ENCODE peak calls at places on chromosomes 12 and 14, in four cellular contexts. I is HCT116, D is K562, K is HepG2. P is an unnamed sample. For H3K9me3, the result is how much of the 10 kb centered on the place peaks cover.

GRCh38 chr14:92863281-92863680 is 59.7 kb upstream of the CHGA start:
- DNase-seq in K (no peak), D (no peak), I (no peak), P (no peak)

GRCh38 chr12:46492471-46493351 is 120.1 kb upstream of the SLC38A2 start:
- DNase-seq in D (no peak), I (peak), K (peak), P (peak)

GRCh38 chr14:38521591-38521990 is 265.7 kb upstream of the CLEC14A start:
- DNase-seq in I (no peak), D (no peak), K (no peak), P (no peak)

GRCh38 chr12:124369055-124369900 is 74.4 kb downstream of the RFLNA start:
- DNase-seq in I (no peak), D (no peak), K (peak), P (no peak)

GRCh38 chr12:18546399-18546798 is 191.4 kb downstream of the PLCZ1 start:
- DNase-seq in I (no peak), D (no peak), K (peak), P (no peak)

GRCh38 chr12:50220357-50221061 is 53.3 kb upstream of the CERS5 start:
- DNase-seq in D (no peak), I (no peak), K (no peak), P (no peak)

GRCh38 chr14:80136358-80136757 is 74.9 kb downstream of the DIO2 start:
- DNase-seq in D (no peak), I (no peak), K (no peak), P (no peak)

GRCh38 chr12:10236720-10237119 is 24.0 kb downstream of the GABARAPL1 start:
- DNase-seq in I (no peak), K (no peak), D (no peak), P (no peak)

GRCh38 chr12:11746024-11746771 is 96.7 kb downstream of the ETV6 start:
- DNase-seq in D (no peak), K (no peak), I (no peak), P (peak)

GRCh38 chr14:101558739-101559240 is 2.5 kb upstream of the DIO3 start:
- DNase-seq in D (no peak), K (no peak), I (no peak), P (no peak)

GRCh38 chr14:101560534-101561113 is 671 bp upstream of the DIO3 start:
- DNase-seq in I (no peak), K (no peak), D (no peak), P (no peak)

GRCh38 chr14:101561145-101561896 is at the start of gene DIO3:
- DNase-seq in D (no peak), I (peak), K (no peak), P (no peak)

GRCh38 chr14:101559250-101559623 is 2.1 kb upstream of the DIO3 start:
- DNase-seq in I (no peak), K (no peak), D (no peak), P (no peak)

GRCh38 chr14:101559624-101560533 is 1.4 kb upstream of the DIO3 start:
- DNase-seq in I (no peak), D (no peak), K (no peak), P (no peak)
- TF ChIP-seq TCF7L2 in I (no peak), D (no peak), K (no peak), P (no peak)

GRCh38 chr12:130444986-130445385 is 107.3 kb downstream of the PIWIL1 start:
- DNase-seq in K (no peak), D (no peak), I (no peak), P (no peak)

GRCh38 chr12:130441771-130442760 is 104.4 kb downstream of the PIWIL1 start:
- DNase-seq in D (no peak), K (no peak), I (no peak), P (no peak)

GRCh38 chr12:130447655-130447965 is 109.9 kb downstream of the PIWIL1 start:
- DNase-seq in K (no peak), I (no peak), D (no peak), P (no peak)

GRCh38 chr12:130446846-130447654 is 109.4 kb downstream of the PIWIL1 start:
- DNase-seq in I (no peak), D (no peak), K (no peak), P (no peak)

GRCh38 chr12:130444081-130444480 is 106.4 kb downstream of the PIWIL1 start:
- DNase-seq in I (no peak), D (no peak), K (no peak), P (no peak)
- H3K9me3 ChIP-seq in I (under half), D (under half), K (under half), P (under half)

DNA sequence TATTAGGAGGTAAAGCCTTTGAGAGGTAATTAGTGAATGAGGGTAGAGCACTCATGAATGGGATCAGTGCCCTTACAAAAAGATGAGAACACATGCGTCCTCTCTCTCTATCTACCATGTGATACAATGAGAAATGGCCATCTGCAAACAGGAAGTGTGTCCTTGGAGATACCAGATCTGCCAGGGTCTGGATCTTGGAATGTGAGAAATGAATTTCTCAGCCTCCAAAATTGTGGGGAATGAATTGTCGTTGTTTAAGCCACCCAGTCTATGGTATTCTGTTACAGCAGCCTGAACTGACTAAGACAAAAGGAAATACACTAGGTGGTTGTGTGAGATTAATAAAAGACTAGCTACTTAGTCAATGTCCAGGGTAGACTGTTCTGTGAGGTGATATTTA is 366.6 kb downstream of the NELL2 start:
- DNase-seq in I (no peak), K (no peak), D (no peak), P (no peak)
- H3K27ac ChIP-seq in I (no peak), K (no peak), D (no peak), P (no peak)

GRCh38 chr14:22555573-22556011 is 33.4 kb downstream of the DAD1 start:
- DNase-seq in K (no peak), D (no peak), I (no peak), P (no peak)
- TF ChIP-seq TCF7L2 in K (no peak), D (no peak), I (no peak), P (no peak)

DNA sequence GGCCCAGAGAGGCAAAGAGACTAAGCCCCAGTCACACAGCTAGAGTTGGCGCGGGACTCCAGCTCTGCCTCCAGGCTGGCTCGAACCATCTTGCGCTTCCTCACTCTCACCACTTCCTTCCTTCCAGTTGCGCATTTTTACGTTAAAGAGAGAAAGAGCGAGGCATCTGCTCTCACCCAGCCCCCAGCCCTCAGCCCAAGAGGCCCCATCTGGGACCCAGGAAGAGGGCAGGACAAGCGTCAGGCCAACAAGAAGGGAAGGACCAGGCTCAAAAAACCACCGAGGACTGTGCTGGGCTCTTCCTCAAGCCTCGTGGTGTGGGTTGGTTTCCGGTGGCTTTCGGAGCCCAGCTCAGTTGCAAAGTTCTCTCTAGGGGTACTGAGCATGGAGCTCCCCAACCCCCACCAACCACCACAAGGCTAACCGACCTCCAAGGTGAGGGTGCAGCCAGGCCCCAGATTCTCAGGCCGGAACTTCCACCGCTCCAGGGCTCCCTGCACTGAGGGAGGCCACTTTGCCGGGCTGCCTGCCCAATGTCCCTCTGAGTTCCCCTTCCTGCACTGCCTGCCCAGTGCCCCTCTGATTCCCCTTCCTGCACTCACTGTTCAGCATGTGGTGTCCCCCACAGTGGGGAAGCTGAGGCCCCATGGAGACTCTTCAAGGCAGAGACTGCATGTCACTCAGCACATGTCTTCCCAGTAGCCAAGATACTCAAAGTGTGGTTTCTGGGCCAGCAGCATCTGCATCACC is 35.9 kb downstream of the TESC start:
- DNase-seq in D (no peak), K (no peak), I (no peak), P (no peak)
- H3K9me3 ChIP-seq in D (under half), K (under half), I (under half), P (under half)

GRCh38 chr14:22465201-22465835 is 123.7 kb downstream of the DAD1 start:
- DNase-seq in I (no peak), K (no peak), D (no peak), P (no peak)

GRCh38 chr14:22464422-22465142 is 124.4 kb downstream of the DAD1 start:
- DNase-seq in K (no peak), D (no peak), I (no peak), P (no peak)

GRCh38 chr14:22463763-22464173 is 125.3 kb downstream of the DAD1 start:
- DNase-seq in I (no peak), D (no peak), K (peak), P (no peak)

GRCh38 chr14:22469541-22470303 is 119.3 kb downstream of the DAD1 start:
- DNase-seq in K (no peak), I (no peak), D (no peak), P (no peak)

DNA sequence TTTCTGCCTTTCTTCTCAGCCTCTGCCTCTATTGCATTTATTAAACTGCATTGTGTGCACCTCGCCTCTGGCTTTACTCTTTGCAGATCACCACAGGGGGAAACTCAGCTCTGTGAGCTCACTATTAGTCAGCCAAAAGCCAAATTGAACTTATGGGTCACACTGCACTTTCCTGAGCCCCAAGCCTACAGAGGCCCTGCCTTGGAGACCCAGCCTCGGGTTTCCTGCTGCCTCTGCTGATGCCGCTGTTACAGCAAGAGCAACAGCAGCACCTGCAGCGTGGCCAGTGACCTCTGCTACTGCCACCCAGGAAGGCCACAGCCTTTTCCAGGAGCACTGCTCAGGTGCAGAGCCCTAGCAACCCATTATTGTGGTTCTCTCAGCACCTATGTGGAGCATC is 122.5 kb downstream of the DAD1 start:
- DNase-seq in K (no peak), D (no peak), I (no peak), P (no peak)
- H3K27ac ChIP-seq in K (no peak), D (no peak), I (no peak), P (no peak)

DNA sequence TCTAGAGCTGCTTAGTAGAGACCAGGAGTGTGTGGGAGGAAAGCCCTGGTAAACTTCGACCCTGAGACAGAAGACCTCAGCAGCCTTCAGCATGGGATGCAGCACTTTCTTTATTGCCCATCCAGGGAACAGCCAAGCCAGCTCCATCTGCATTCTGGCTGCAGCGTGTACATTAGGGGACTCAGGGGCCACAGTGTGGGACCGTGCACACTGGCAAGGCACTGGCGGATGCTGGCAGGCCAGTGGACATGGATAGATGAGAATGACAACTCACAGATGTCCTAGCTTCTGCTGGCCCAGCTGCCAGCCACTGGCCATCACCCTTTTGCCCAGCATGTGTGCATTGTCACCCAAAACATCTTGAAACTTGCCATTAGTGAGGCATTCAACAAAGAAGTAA is 12.5 kb downstream of the PLD4 start:
- DNase-seq in D (no peak), K (no peak), I (no peak), P (peak)
- TF ChIP-seq TCF7L2 in D (no peak), K (no peak), I (no peak), P (no peak)

P was measured in Panc1.